ENCODE peak calls at places on chromosomes 12 and 14, in five cellular contexts. K is CD4-positive, CD25-positive, alpha-beta regulatory T cell; O is aorta; M is A549; C is dorsolateral prefrontal cortex. B is an unnamed sample.

GRCh38 chr12:95124106-95124505 is 50.7 kb upstream of the NR2C1 start:
- DNase-seq in K (no peak), O (no peak), M (no peak), C (no peak), B (no peak)

GRCh38 chr14:77869350-77869749 is 69.4 kb downstream of the ADCK1 start:
- DNase-seq in K (no peak), O (no peak), M (no peak), C (no peak), B (no peak)

GRCh38 chr14:52723514-52724359 is 6.2 kb upstream of the STYX start:
- DNase-seq in K (no peak), O (no peak), M (no peak), C (no peak), B (no peak)

GRCh38 chr14:93533864-93534263 is 103.1 kb downstream of the UNC79 start:
- DNase-seq in K (no peak), O (no peak), M (no peak), C (no peak), B (no peak)

GRCh38 chr14:90995785-90996184 is 64.7 kb downstream of the RPS6KA5 start:
- DNase-seq in K (no peak), O (no peak), M (no peak), C (no peak), B (no peak)

GRCh38 chr14:76277586-76278130 is 98.3 kb upstream of the ESRRB start:
- DNase-seq in K (no peak), O (no peak), M (no peak), C (no peak), B (no peak)

GRCh38 chr12:23950011-23950774 is 723 bp upstream of the SOX5 start:
- DNase-seq in K (no peak), O (no peak), M (no peak), C (no peak), B (no peak)

GRCh38 chr14:75521415-75522199 is 662 bp upstream of the BATF start:
- DNase-seq in K (no peak), O (no peak), M (no peak), C (no peak), B (no peak)

GRCh38 chr14:23640524-23641141 is 4.5 kb downstream of the DHRS2 start:
- DNase-seq in K (no peak), O (no peak), M (no peak), C (no peak), B (no peak)

GRCh38 chr14:52067873-52068740 is 752 bp downstream of the NID2 start:
- DNase-seq in K (no peak), O (peak), M (no peak), C (no peak), B (no peak)

GRCh38 chr14:58738189-58738836 is 100.6 kb downstream of the DACT1 start:
- DNase-seq in K (no peak), O (no peak), M (peak), C (no peak), B (no peak)

GRCh38 chr14:33567003-33567735 is 383.7 kb downstream of the EGLN3 start:
- DNase-seq in K (no peak), O (no peak), M (no peak), C (no peak), B (no peak)

GRCh38 chr14:35985504-35986218 is 159.5 kb downstream of the BRMS1L start:
- DNase-seq in K (no peak), O (no peak), M (peak), C (no peak), B (no peak)

GRCh38 chr14:73166399-73166798 is 30.1 kb downstream of the PSEN1 start:
- DNase-seq in K (no peak), O (no peak), M (no peak), C (no peak), B (no peak)

GRCh38 chr12:70853326-70853725 is 67.2 kb downstream of the PTPRR start:
- DNase-seq in K (no peak), O (no peak), M (no peak), C (no peak), B (no peak)

GRCh38 chr12:123571343-123571813 is 13.0 kb upstream of the TMED2 start:
- DNase-seq in K (no peak), O (peak), M (peak), C (peak), B (peak)

GRCh38 chr12:57810450-57810849 is 8.1 kb downstream of the AVIL start:
- DNase-seq in K (no peak), O (no peak), M (peak), C (no peak), B (no peak)

GRCh38 chr12:49304161-49304560 is 9.2 kb downstream of the PRPH start:
- DNase-seq in K (no peak), O (no peak), M (no peak), C (no peak), B (no peak)

GRCh38 chr12:55931780-55932545 is 1.0 kb downstream of the DGKA start:
- DNase-seq in K (peak), O (peak), M (no peak), C (peak), B (no peak)

GRCh38 chr12:50887191-50887590 is 44.5 kb downstream of the TMPRSS12 start:
- DNase-seq in K (no peak), O (no peak), M (no peak), C (no peak), B (no peak)

GRCh38 chr12:115956674-115957073 is 320.8 kb downstream of the MED13L start:
- DNase-seq in K (no peak), O (no peak), M (no peak), C (no peak), B (no peak)

GRCh38 chr14:59632381-59632780 is 55.8 kb upstream of the CCDC175 start:
- DNase-seq in K (no peak), O (no peak), M (peak), C (peak), B (no peak)

GRCh38 chr12:40107803-40108620 is 2.1 kb upstream of the SLC2A13 start:
- DNase-seq in K (no peak), O (no peak), M (no peak), C (no peak), B (no peak)

GRCh38 chr12:132373967-132374820 is 44.8 kb upstream of the GALNT9 start:
- DNase-seq in K (no peak), O (no peak), M (no peak), C (no peak), B (no peak)

GRCh38 chr14:21070083-21070609 is at the start of gene ARHGEF40:
- DNase-seq in K (peak), O (peak), M (no peak), C (no peak), B (no peak)

GRCh38 chr14:94971750-94972149 is 185.6 kb downstream of the DICER1 start:
- DNase-seq in K (no peak), O (peak), M (no peak), C (peak), B (no peak)

GRCh38 chr12:95318071-95318545 is 100.5 kb downstream of the VEZT start:
- DNase-seq in K (no peak), O (no peak), M (peak), C (no peak), B (no peak)

GRCh38 chr12:1838223-1838993 is 18.0 kb downstream of the LRTM2 start:
- DNase-seq in K (no peak), O (peak), M (no peak), C (peak), B (no peak)

GRCh38 chr14:93527076-93527692 is 96.4 kb downstream of the UNC79 start:
- DNase-seq in K (no peak), O (no peak), M (no peak), C (no peak), B (no peak)

GRCh38 chr14:89845346-89845745 is 109.2 kb downstream of the EFCAB11 start:
- DNase-seq in K (no peak), O (no peak), M (peak), C (no peak), B (no peak)

GRCh38 chr12:115870021-115870420 is 407.5 kb downstream of the MED13L start:
- DNase-seq in K (no peak), O (no peak), M (no peak), C (no peak), B (no peak)

GRCh38 chr12:66036317-66036716 is 94.2 kb downstream of the LLPH start:
- DNase-seq in K (no peak), O (peak), M (peak), C (no peak), B (no peak)

GRCh38 chr14:70755655-70756054 is 53.7 kb downstream of the MAP3K9 start:
- DNase-seq in K (no peak), O (no peak), M (no peak), C (no peak), B (no peak)

DNA sequence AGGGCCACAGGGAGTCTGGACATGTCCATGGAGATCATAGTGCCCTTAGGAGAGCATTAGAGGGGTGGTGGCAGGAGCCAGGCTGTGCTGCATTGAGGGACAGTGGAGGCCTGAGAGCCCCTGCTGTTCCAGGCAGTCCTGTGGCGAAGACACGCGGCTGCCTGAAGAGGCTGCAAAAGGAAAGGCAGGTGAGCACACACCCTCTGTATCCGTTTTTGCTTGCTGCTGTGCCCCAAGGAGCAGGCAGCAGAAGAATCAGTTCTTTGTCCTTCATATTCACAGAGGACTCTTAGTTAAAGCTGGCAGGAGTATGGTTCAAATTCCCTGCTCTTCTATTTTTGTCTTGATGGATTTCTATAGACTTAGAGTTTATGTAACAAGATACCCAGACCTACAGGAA is 4.5 kb downstream of the SLC35E3 start:
- DNase-seq in K (no peak), O (no peak), M (no peak), C (no peak), B (no peak)
- H3K27ac ChIP-seq in K (no peak), O (no peak), M (no peak), C (peak), B (no peak)

GRCh38 chr14:61392297-61392696 is 70.9 kb downstream of the PRKCH start:
- DNase-seq in K (no peak), O (no peak), M (no peak), C (no peak), B (no peak)
- H3K27ac ChIP-seq in K (peak), O (no peak), M (no peak), C (no peak), B (no peak)

DNA sequence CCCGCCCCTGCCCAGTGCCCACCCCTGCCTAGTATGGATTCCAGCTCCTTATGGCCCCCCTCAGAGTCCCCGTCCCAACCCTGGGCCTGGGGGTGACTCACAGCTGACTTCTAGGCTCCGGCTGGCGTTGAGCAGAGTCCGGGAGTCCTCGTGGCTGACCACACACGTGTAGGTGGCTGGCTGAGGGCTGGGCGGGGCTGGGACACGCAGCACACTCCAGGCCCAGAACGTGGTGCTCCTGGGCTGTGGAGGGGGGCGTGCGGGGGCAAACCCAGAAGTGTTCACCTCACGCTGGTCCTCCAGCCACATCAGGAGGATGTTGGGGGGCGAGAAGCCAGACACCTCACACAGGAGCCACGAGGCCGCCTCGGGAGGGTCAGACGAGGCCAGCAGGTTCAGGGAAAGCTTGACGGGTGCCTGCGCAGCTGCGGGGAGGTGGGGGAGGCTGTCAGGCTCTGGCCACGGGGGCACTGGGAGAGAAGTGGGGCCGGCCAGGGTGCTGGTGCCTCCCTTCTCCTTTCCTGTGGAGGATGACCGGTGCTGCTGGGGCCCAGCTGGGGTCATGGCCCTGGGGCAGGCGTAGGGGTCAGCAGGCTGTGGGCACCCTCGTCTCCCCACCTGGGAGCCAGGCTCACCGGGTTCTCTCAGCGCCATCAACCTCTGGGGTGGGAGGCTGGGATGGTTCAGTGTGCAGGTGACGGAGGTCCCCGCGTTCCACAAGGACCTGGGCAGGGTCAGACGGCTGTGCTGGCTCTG is 314.1 kb downstream of the TMEM121 start:
- DNase-seq in K (no peak), O (no peak), M (no peak), C (peak), B (no peak)
- H3K27ac ChIP-seq in K (no peak), O (no peak), M (no peak), C (no peak), B (no peak)

GRCh38 chr14:69620211-69620611 is 8.8 kb downstream of the SUSD6 start:
- DNase-seq in K (no peak), O (no peak), M (no peak), C (no peak), B (no peak)

GRCh38 chr14:69624131-69624530 is 12.7 kb downstream of the SUSD6 start:
- DNase-seq in K (no peak), O (no peak), M (no peak), C (no peak), B (no peak)

GRCh38 chr14:69617796-69618195 is 6.4 kb downstream of the SUSD6 start:
- DNase-seq in K (no peak), O (no peak), M (no peak), C (no peak), B (no peak)

GRCh38 chr14:69619007-69619406 is 7.6 kb downstream of the SUSD6 start:
- DNase-seq in K (no peak), O (no peak), M (no peak), C (no peak), B (no peak)

DNA sequence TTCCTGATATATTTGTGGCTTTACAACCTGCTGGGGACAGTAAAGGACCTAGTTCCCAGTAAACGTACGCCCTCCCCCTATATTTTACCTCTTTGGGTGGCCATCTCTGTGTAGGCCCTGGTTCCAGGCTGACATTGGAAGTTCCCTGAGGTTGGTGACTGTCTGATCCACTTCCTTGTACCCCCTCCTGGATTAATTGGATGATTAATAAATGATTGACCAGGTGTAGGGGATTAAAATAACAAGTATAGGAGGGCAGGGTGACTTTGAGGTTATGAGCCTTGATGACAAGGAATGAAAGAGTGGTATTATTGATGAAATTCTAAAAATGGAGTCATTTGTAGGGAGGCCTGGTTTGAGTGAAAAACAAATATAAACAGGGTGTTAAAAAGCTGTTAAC is 9.6 kb downstream of the SUSD6 start:
- DNase-seq in K (no peak), O (no peak), M (no peak), C (no peak), B (no peak)
- H3K27ac ChIP-seq in K (peak), O (no peak), M (no peak), C (no peak), B (no peak)

DNA sequence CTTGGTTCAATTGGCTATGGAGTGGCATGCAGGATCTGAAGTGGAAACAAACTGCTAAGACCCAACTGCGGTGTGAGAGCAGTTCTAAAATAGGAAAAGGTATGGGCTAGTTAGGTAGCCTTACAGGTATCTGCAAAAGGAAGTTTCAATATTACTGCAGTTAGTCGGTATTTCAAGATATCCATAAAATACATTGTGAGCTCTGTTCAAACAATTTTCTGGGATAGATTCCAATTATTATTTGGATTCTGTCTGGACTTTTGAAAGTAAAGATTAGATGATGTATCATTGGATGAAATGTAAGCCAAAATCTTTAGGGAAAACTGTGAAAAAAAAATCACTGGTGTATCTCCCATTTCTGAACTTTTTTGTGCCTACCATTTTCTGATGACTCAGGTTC is 621.6 kb downstream of the CCER1 start:
- DNase-seq in K (no peak), O (no peak), M (no peak), C (no peak), B (no peak)
- H3K27ac ChIP-seq in K (no peak), O (no peak), M (peak), C (no peak), B (no peak)

DNA sequence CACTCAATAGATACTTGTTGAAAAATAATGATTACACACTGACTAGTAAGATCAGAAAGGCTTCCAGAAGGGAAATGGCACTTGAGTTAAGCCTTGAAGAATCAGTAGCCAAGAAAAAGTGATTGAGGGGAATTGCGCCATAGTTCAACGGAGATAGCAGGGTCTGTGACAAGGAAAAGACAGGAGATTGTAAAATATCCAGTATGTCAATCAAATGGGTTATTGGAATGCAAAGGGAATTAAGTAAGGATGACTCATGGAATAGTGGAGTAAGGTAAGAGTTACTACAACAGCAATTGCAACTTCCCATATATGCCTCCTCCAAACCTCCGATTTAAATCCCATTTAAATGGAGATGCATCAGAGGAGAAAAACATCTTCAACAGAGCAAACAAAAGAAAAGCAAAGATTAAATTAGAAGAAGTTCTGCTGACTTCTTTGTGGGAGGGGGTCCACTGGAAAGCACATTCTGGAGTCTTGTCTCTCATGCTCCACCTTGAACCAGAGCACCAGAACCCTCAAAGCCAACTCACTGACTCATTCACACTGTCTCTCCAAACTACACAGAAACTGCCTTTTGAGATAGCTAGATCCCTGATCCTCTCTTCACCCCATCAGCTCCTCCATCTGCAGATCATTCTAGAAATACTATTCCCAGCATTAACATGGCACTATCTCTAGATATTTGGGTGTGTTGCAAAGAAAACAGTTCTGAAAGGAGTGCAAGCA is 138.2 kb downstream of the NUAK1 start:
- DNase-seq in K (no peak), O (no peak), M (no peak), C (no peak), B (no peak)
- H3K27ac ChIP-seq in K (no peak), O (no peak), M (no peak), C (no peak), B (no peak)